ENCODE peak calls at places on chromosomes 5 and 9, in seven cellular contexts. X is heart left ventricle, W is adrenal gland, N is Peyer's patch, G is IMR-90, I is prostate gland, U is ovary. Z is an unnamed sample.

GRCh38 chr9:134218230-134218629 is 53.9 kb upstream of the RNU6ATAC start:
- DNase-seq in U (peak; percentile 13), G (no peak), I (no peak), X (no peak), W (no peak), N (no peak), Z (no peak)

GRCh38 chr9:121220996-121221671 is 19.5 kb upstream of the RAB14 start:
- DNase-seq in U (no peak), G (no peak), N (no peak), I (no peak), X (no peak), W (no peak), Z (no peak)

GRCh38 chr5:152556779-152557178 is 151.7 kb upstream of the NMUR2 start:
- DNase-seq in X (no peak), U (no peak), G (no peak), W (no peak), I (no peak), N (no peak), Z (no peak)

GRCh38 chr9:24602687-24603352 is 57.1 kb upstream of the IZUMO3 start:
- DNase-seq in W (no peak), X (no peak), I (no peak), G (no peak), N (no peak), U (no peak), Z (no peak)

GRCh38 chr9:129111143-129111761 is at the start of gene PTPA:
- DNase-seq in G (peak; percentile 85), W (peak; percentile 92), U (peak; percentile 88), I (peak; percentile 68), N (peak; percentile 76), X (peak; percentile 90), Z (peak; percentile 88)

GRCh38 chr9:91037511-91038482 is 236.2 kb downstream of the SYK start:
- DNase-seq in X (no peak), G (peak; percentile 93), I (no peak), U (peak; percentile 71), W (peak; percentile 81), N (no peak), Z (peak; percentile 73)

GRCh38 chr5:16480821-16481538 is 15.4 kb upstream of the ZNF622 start:
- DNase-seq in U (no peak), N (no peak), I (no peak), X (no peak), G (no peak), W (no peak), Z (no peak)

GRCh38 chr5:68325065-68325580 is 109.6 kb downstream of the PIK3R1 start:
- DNase-seq in U (no peak), W (no peak), N (no peak), X (no peak), I (no peak), G (no peak), Z (no peak)

GRCh38 chr9:15306068-15306756 is 804 bp downstream of the TTC39B start:
- DNase-seq in G (peak; percentile 56), N (peak; percentile 59), I (peak; percentile 78), X (peak; percentile 42), U (peak; percentile 70), W (peak; percentile 84), Z (peak; percentile 88)

GRCh38 chr5:93894471-93895354 is 153.3 kb upstream of the POU5F2 start:
- DNase-seq in N (no peak), G (peak; percentile 21), W (no peak), X (no peak), U (no peak), I (no peak), Z (no peak)

GRCh38 chr5:134555889-134556311 is 30.4 kb downstream of the JADE2 start:
- DNase-seq in U (peak; percentile 55), X (no peak), W (peak; percentile 88), G (peak; percentile 68), N (peak; percentile 61), I (no peak), Z (no peak)

GRCh38 chr9:14405176-14405575 is 91.2 kb upstream of the NFIB start:
- DNase-seq in I (no peak), U (no peak), W (no peak), G (no peak), X (no peak), N (no peak), Z (no peak)

GRCh38 chr9:77290373-77290772 is 113.0 kb downstream of the VPS13A start:
- DNase-seq in X (no peak), G (no peak), I (no peak), N (no peak), U (no peak), W (no peak), Z (no peak)

GRCh38 chr9:77293949-77294348 is 116.6 kb downstream of the VPS13A start:
- DNase-seq in G (no peak), I (no peak), N (no peak), U (no peak), X (no peak), W (no peak), Z (no peak)

DNA sequence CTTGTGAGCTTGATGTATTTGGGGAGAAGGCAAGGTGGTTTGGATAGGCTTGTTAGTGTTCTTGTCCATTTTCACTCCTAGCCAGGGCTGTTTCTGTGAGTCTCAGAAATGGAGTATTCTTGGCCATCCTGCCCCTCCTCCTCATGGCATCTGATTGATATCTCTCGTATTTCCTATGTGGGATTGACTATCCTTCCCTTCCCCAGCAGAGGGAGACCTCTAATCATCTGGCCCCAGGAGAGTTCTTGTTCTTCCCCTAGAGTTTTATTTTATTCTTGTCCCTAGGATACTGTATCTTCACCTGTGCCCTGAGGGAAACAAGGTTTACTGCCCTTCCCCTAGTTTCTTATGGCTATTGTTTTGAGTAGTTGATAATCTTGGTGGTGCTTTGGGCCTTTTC is 114.4 kb downstream of the VPS13A start:
- DNase-seq in G (peak; percentile 33), U (no peak), N (no peak), I (no peak), X (no peak), W (no peak), Z (no peak)
- TF ChIP-seq CTCF in G (peak; percentile 52), U (no peak), N (no peak), I (no peak), X (no peak), W (peak; percentile 12), Z (peak; percentile 19)

DNA sequence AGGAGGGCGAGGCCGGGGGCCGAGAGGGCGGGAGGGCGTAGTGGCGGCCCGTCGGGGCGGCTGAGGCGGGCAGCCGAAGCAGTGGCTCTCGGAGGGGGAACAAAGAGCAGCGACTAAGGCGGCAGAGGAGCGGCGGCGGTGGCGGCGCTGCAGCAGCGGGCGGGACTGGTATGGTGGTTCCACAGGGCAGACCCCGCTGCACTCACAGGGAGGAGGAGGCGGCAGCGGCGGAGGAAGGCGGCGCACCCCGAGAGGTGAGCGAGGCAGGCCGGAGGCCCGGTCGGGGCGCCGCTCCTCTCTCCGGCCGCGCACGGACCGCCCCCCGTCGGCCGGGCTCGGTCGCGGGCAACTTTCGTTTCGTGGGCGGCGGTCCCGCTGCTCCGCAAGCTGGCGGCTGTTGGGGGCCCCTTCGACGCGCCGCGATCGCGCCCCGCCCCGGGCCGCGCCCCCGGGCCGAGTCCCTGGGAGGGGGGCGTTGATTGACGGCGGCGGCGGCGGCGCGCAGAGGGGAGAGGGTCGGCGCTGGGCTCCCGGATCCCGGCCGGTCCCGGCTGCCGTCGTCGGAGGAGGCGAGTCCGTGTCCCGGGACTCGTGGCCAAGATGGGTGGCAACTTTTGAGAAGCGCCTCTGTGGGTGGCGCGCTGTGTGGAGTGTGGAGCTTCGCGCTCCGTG is 467 bp downstream of the CNOT6 start:
- DNase-seq in I (peak; percentile 41), X (peak; percentile 44), U (peak; percentile 57), W (peak; percentile 62), N (peak; percentile 45), G (no peak), Z (peak; percentile 56)
- TF ChIP-seq POLR2A in I (no peak), X (no peak), U (no peak), W (no peak), N (no peak), G (no peak), Z (no peak)

DNA sequence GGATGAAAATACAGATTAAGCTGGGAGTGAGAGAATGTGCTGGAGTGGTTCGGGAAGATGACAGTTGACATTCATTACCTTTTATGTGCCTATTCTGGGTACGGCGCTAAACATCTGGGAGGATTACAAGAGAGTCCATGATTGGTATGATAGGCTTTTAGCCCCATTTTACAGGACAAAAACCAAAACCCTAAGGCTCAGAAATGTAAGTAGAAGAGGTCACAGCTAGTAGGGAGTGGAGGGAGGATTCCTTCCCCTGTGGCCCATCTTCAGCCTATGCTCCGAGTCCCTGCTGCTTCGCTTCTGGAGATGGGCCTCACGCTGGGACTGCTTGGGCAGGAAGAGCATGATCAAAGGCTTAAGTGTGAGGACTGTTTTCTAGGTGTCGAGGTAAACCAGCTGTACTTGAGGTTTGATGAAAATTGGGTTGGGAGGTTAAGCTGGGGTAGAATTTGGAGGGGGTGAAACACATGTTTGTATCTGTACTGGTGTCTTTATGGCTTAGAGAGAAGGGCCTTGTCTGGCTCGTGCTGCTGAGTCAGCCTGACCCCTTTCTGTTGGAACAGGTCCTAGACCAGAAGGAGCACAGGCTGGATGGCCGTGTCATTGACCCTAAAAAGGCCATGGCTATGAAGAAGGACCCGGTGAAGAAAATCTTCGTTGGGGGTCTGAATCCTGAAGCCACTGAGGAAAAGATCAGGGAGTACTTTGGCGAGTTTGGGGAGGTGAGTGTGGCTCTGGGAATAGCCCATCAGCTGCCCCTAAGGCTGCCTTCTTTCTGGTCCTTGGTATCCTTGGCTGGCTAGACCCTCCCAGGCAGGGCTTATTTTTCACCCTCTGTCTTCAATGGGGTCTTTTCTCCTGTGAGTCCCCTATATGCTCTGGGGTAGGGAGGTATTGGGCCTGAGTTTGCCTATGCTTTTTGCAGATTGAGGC is 2.1 kb downstream of the HNRNPAB start:
- DNase-seq in N (no peak), G (peak; percentile 23), U (no peak), I (no peak), W (peak; percentile 82), X (no peak), Z (no peak)
- H3K4me3 ChIP-seq in N (peak overlapping the region; percentile 90), G (peak overlapping the region; percentile 70), U (no peak overlapping the region), I (peak overlapping the region; percentile 95), W (no peak overlapping the region), X (peak overlapping the region; percentile 94), Z (no peak overlapping the region)

GRCh38 chr5:54703568-54704255 is 186.2 kb downstream of the SNX18 start:
- DNase-seq in X (no peak), W (no peak), I (no peak), U (no peak), G (no peak), N (no peak), Z (no peak)
- TF ChIP-seq CTCF in X (no peak), W (no peak), I (no peak), U (no peak), G (no peak), N (no peak), Z (no peak)

GRCh38 chr5:138032572-138033274 is at the start of gene FAM13B:
- DNase-seq in X (peak; percentile 88), N (peak; percentile 78), W (peak; percentile 82), U (peak; percentile 86), G (peak; percentile 48), I (peak; percentile 67), Z (peak; percentile 80)
- TF ChIP-seq POLR2A in X (no peak), N (peak; percentile 83), W (peak; percentile 48), U (peak; percentile 90), G (peak; percentile 88), I (peak; percentile 80), Z (no peak)